ENCODE peak calls at places on chromosomes 1 and 21, in eight cellular contexts. One of them, this sample, is unnamed. For H3K4me1, the result is how much of the 10 kb centered on the place peaks cover.

GRCh38 chr21:26116456-26117011 is 54.0 kb downstream of the APP start:
- DNase-seq in heart left ventricle: no peak
- DNase-seq in upper lobe of right lung: no peak
- DNase-seq in heart right ventricle: no peak
- DNase-seq in OCI-LY7: no peak
- DNase-seq in tibial artery: no peak
- DNase-seq in suprapubic skin: no peak
- DNase-seq in fibroblast of lung: peak
- DNase-seq in this sample: no peak

GRCh38 chr1:18927082-18927653 is 24.8 kb upstream of the ALDH4A1 start:
- DNase-seq in heart left ventricle: no peak
- DNase-seq in upper lobe of right lung: no peak
- DNase-seq in heart right ventricle: no peak
- DNase-seq in OCI-LY7: peak
- DNase-seq in tibial artery: no peak
- DNase-seq in suprapubic skin: no peak
- DNase-seq in fibroblast of lung: no peak
- DNase-seq in this sample: no peak

GRCh38 chr1:1306070-1306660 is 1.6 kb downstream of the ACAP3 start:
- DNase-seq in heart left ventricle: no peak
- DNase-seq in upper lobe of right lung: no peak
- DNase-seq in heart right ventricle: no peak
- DNase-seq in OCI-LY7: peak
- DNase-seq in tibial artery: no peak
- DNase-seq in suprapubic skin: no peak
- DNase-seq in fibroblast of lung: no peak
- DNase-seq in this sample: no peak

GRCh38 chr21:44525431-44526095 is 14.4 kb downstream of the KRTAP10-1 start:
- DNase-seq in heart left ventricle: no peak
- DNase-seq in upper lobe of right lung: peak
- DNase-seq in heart right ventricle: no peak
- DNase-seq in OCI-LY7: no peak
- DNase-seq in tibial artery: peak
- DNase-seq in suprapubic skin: peak
- DNase-seq in fibroblast of lung: no peak
- DNase-seq in this sample: no peak

GRCh38 chr1:20787100-20787774 is at the start of gene HP1BP3:
- DNase-seq in heart left ventricle: peak
- DNase-seq in upper lobe of right lung: peak
- DNase-seq in heart right ventricle: peak
- DNase-seq in OCI-LY7: peak
- DNase-seq in tibial artery: peak
- DNase-seq in suprapubic skin: no peak
- DNase-seq in fibroblast of lung: peak
- DNase-seq in this sample: peak

GRCh38 chr1:18954270-18955071 is 2.0 kb downstream of the IFFO2 start:
- DNase-seq in heart left ventricle: no peak
- DNase-seq in upper lobe of right lung: no peak
- DNase-seq in heart right ventricle: no peak
- DNase-seq in OCI-LY7: no peak
- DNase-seq in tibial artery: no peak
- DNase-seq in suprapubic skin: no peak
- DNase-seq in fibroblast of lung: no peak
- DNase-seq in this sample: no peak

GRCh38 chr1:53982034-53982761 is 35.8 kb downstream of the LDLRAD1 start:
- DNase-seq in heart left ventricle: no peak
- DNase-seq in upper lobe of right lung: no peak
- DNase-seq in heart right ventricle: no peak
- DNase-seq in OCI-LY7: no peak
- DNase-seq in tibial artery: no peak
- DNase-seq in suprapubic skin: peak
- DNase-seq in fibroblast of lung: peak
- DNase-seq in this sample: peak

GRCh38 chr1:156060937-156061636 is at the start of gene RAB25:
- DNase-seq in heart left ventricle: peak
- DNase-seq in upper lobe of right lung: peak
- DNase-seq in heart right ventricle: no peak
- DNase-seq in OCI-LY7: no peak
- DNase-seq in tibial artery: no peak
- DNase-seq in suprapubic skin: peak
- DNase-seq in fibroblast of lung: no peak
- DNase-seq in this sample: no peak

GRCh38 chr1:108747898-108748297 is 1.4 kb downstream of the STXBP3 start:
- DNase-seq in heart left ventricle: no peak
- DNase-seq in upper lobe of right lung: no peak
- DNase-seq in heart right ventricle: no peak
- DNase-seq in OCI-LY7: no peak
- DNase-seq in tibial artery: no peak
- DNase-seq in suprapubic skin: no peak
- DNase-seq in fibroblast of lung: no peak
- DNase-seq in this sample: no peak

GRCh38 chr1:26530540-26530897 is 958 bp downstream of the RPS6KA1 start:
- DNase-seq in heart left ventricle: no peak
- DNase-seq in upper lobe of right lung: no peak
- DNase-seq in heart right ventricle: no peak
- DNase-seq in OCI-LY7: peak
- DNase-seq in tibial artery: no peak
- DNase-seq in suprapubic skin: no peak
- DNase-seq in fibroblast of lung: no peak
- DNase-seq in this sample: no peak

GRCh38 chr1:23651069-23651808 is 40.4 kb upstream of the RPL11 start:
- DNase-seq in heart left ventricle: peak
- DNase-seq in upper lobe of right lung: no peak
- DNase-seq in heart right ventricle: peak
- DNase-seq in OCI-LY7: no peak
- DNase-seq in tibial artery: no peak
- DNase-seq in suprapubic skin: peak
- DNase-seq in fibroblast of lung: no peak
- DNase-seq in this sample: peak

GRCh38 chr1:244409648-244410164 is 42.0 kb downstream of the ADSS2 start:
- DNase-seq in heart left ventricle: no peak
- DNase-seq in upper lobe of right lung: no peak
- DNase-seq in heart right ventricle: no peak
- DNase-seq in OCI-LY7: no peak
- DNase-seq in tibial artery: no peak
- DNase-seq in suprapubic skin: no peak
- DNase-seq in fibroblast of lung: no peak
- DNase-seq in this sample: no peak

GRCh38 chr1:212967767-212968166 is 17.4 kb downstream of the VASH2 start:
- DNase-seq in heart left ventricle: no peak
- DNase-seq in upper lobe of right lung: no peak
- DNase-seq in heart right ventricle: no peak
- DNase-seq in OCI-LY7: peak
- DNase-seq in tibial artery: no peak
- DNase-seq in suprapubic skin: no peak
- DNase-seq in fibroblast of lung: peak
- DNase-seq in this sample: no peak

GRCh38 chr1:233657466-233657865 is 43.6 kb downstream of the KCNK1 start:
- DNase-seq in heart left ventricle: no peak
- DNase-seq in upper lobe of right lung: no peak
- DNase-seq in heart right ventricle: no peak
- DNase-seq in OCI-LY7: no peak
- DNase-seq in tibial artery: no peak
- DNase-seq in suprapubic skin: no peak
- DNase-seq in fibroblast of lung: no peak
- DNase-seq in this sample: no peak

GRCh38 chr1:25088946-25089345 is 143.4 kb downstream of the SYF2 start:
- DNase-seq in heart left ventricle: no peak
- DNase-seq in upper lobe of right lung: no peak
- DNase-seq in heart right ventricle: no peak
- DNase-seq in OCI-LY7: no peak
- DNase-seq in tibial artery: no peak
- DNase-seq in suprapubic skin: no peak
- DNase-seq in fibroblast of lung: no peak
- DNase-seq in this sample: no peak

GRCh38 chr1:31488528-31488927 is 75.5 kb downstream of the SERINC2 start:
- DNase-seq in heart left ventricle: no peak
- DNase-seq in upper lobe of right lung: no peak
- DNase-seq in heart right ventricle: no peak
- DNase-seq in OCI-LY7: no peak
- DNase-seq in tibial artery: no peak
- DNase-seq in suprapubic skin: no peak
- DNase-seq in fibroblast of lung: no peak
- DNase-seq in this sample: no peak

GRCh38 chr1:115445090-115445489 is 107.0 kb upstream of the NGF start:
- DNase-seq in heart left ventricle: no peak
- DNase-seq in upper lobe of right lung: no peak
- DNase-seq in heart right ventricle: no peak
- DNase-seq in OCI-LY7: no peak
- DNase-seq in tibial artery: no peak
- DNase-seq in suprapubic skin: no peak
- DNase-seq in fibroblast of lung: no peak
- DNase-seq in this sample: no peak

GRCh38 chr1:93703649-93704048 is 22.0 kb upstream of the BCAR3 start:
- DNase-seq in heart left ventricle: no peak
- DNase-seq in upper lobe of right lung: peak
- DNase-seq in heart right ventricle: no peak
- DNase-seq in OCI-LY7: no peak
- DNase-seq in tibial artery: no peak
- DNase-seq in suprapubic skin: no peak
- DNase-seq in fibroblast of lung: no peak
- DNase-seq in this sample: no peak
- H3K4me1 ChIP-seq in heart left ventricle: under half
- H3K4me1 ChIP-seq in upper lobe of right lung: under half
- H3K4me1 ChIP-seq in heart right ventricle: under half
- H3K4me1 ChIP-seq in OCI-LY7: half or more
- H3K4me1 ChIP-seq in tibial artery: under half
- H3K4me1 ChIP-seq in suprapubic skin: under half
- H3K4me1 ChIP-seq in fibroblast of lung: under half
- H3K4me1 ChIP-seq in this sample: under half

GRCh38 chr1:66532798-66533783 is 862 bp upstream of the SGIP1 start:
- DNase-seq in heart left ventricle: peak
- DNase-seq in upper lobe of right lung: peak
- DNase-seq in heart right ventricle: peak
- DNase-seq in OCI-LY7: no peak
- DNase-seq in tibial artery: peak
- DNase-seq in suprapubic skin: peak
- DNase-seq in fibroblast of lung: peak
- DNase-seq in this sample: no peak

GRCh38 chr1:66537718-66538117 is 3.8 kb downstream of the SGIP1 start:
- DNase-seq in heart left ventricle: no peak
- DNase-seq in upper lobe of right lung: no peak
- DNase-seq in heart right ventricle: no peak
- DNase-seq in OCI-LY7: no peak
- DNase-seq in tibial artery: no peak
- DNase-seq in suprapubic skin: no peak
- DNase-seq in fibroblast of lung: no peak
- DNase-seq in this sample: no peak

GRCh38 chr1:66535853-66536252 is 1.9 kb downstream of the SGIP1 start:
- DNase-seq in heart left ventricle: no peak
- DNase-seq in upper lobe of right lung: no peak
- DNase-seq in heart right ventricle: no peak
- DNase-seq in OCI-LY7: no peak
- DNase-seq in tibial artery: no peak
- DNase-seq in suprapubic skin: no peak
- DNase-seq in fibroblast of lung: no peak
- DNase-seq in this sample: no peak

GRCh38 chr1:66533804-66534745 is at the start of gene SGIP1:
- DNase-seq in heart left ventricle: peak
- DNase-seq in upper lobe of right lung: peak
- DNase-seq in heart right ventricle: peak
- DNase-seq in OCI-LY7: no peak
- DNase-seq in tibial artery: peak
- DNase-seq in suprapubic skin: peak
- DNase-seq in fibroblast of lung: peak
- DNase-seq in this sample: peak

GRCh38 chr1:66535149-66535548 is 1.2 kb downstream of the SGIP1 start:
- DNase-seq in heart left ventricle: no peak
- DNase-seq in upper lobe of right lung: no peak
- DNase-seq in heart right ventricle: no peak
- DNase-seq in OCI-LY7: no peak
- DNase-seq in tibial artery: no peak
- DNase-seq in suprapubic skin: no peak
- DNase-seq in fibroblast of lung: no peak
- DNase-seq in this sample: no peak
- H3K27ac ChIP-seq in heart left ventricle: peak
- H3K27ac ChIP-seq in upper lobe of right lung: no peak
- H3K27ac ChIP-seq in heart right ventricle: no peak
- H3K27ac ChIP-seq in OCI-LY7: no peak
- H3K27ac ChIP-seq in tibial artery: peak
- H3K27ac ChIP-seq in suprapubic skin: no peak
- H3K27ac ChIP-seq in fibroblast of lung: peak
- H3K27ac ChIP-seq in this sample: no peak

DNA sequence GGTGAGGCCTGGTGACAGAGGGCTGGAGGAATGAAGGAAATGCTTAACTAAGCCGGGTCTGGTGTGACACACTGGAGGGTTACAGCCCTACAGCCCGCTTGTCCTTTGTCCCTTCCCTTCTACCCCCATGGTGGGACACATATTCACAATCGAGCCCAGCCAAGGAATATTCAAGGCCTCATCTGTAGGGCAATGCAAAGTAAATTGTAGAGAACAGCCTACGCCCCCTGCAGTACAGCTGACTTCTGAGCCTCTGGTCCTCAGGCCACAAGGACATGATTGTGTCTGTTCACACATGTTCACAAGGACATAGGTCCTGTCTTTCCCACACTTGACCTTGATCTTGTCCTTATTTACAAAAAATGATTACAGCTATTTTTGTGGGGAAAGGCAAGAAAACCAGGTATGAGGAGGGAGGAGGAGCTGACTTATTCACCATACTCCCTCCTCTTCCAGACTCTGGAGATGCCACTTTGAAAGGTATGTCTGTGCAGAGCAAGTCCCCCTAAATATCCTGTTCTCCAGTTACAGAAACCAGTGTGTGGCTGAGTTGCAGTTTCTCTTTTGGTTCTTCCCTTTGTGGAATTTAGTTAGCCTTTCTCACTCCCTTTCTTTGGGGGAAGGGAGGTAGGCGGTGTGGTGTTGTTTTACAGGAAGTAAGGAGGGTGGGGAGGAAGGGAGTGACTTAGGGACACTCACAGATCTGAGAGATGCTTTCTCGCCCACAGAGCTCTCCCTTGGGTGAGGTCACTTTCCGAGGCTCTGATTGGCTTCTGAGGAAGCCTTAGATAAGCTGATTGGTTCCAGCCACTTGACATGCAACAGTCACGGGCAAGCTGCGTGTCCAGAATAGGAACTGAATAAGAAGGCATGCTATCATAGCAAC is 14.6 kb downstream of the POLR3GL start:
- DNase-seq in heart left ventricle: peak
- DNase-seq in upper lobe of right lung: peak
- DNase-seq in heart right ventricle: peak
- DNase-seq in OCI-LY7: peak
- DNase-seq in tibial artery: peak
- DNase-seq in suprapubic skin: peak
- DNase-seq in fibroblast of lung: peak
- DNase-seq in this sample: peak
- TF ChIP-seq CTCF in heart left ventricle: peak
- TF ChIP-seq CTCF in upper lobe of right lung: peak
- TF ChIP-seq CTCF in heart right ventricle: peak
- TF ChIP-seq CTCF in OCI-LY7: peak
- TF ChIP-seq CTCF in tibial artery: no peak
- TF ChIP-seq CTCF in suprapubic skin: no peak
- TF ChIP-seq CTCF in fibroblast of lung: peak
- TF ChIP-seq CTCF in this sample: peak

DNA sequence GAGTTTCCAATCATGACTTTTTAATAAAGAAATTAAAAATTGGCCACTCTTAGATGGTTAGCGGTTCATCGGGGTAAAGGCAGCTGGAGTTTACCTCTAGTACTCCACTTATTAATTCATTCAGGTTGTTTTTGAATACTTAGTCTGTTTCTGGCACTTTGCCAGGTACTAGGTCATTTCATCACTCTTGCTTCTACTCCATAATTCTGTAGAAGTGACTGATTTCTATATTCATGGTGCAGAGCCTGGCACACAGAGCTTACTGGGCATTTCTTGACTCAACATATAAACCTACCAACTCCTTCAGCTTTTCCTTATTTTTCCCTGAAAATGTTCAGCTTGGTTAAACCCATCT is 31.5 kb downstream of the FOXD2 start:
- DNase-seq in heart left ventricle: no peak
- DNase-seq in upper lobe of right lung: no peak
- DNase-seq in heart right ventricle: no peak
- DNase-seq in OCI-LY7: no peak
- DNase-seq in tibial artery: no peak
- DNase-seq in suprapubic skin: no peak
- DNase-seq in fibroblast of lung: no peak
- DNase-seq in this sample: no peak
- H3K4me1 ChIP-seq in heart left ventricle: under half
- H3K4me1 ChIP-seq in upper lobe of right lung: under half
- H3K4me1 ChIP-seq in heart right ventricle: under half
- H3K4me1 ChIP-seq in OCI-LY7: under half
- H3K4me1 ChIP-seq in tibial artery: under half
- H3K4me1 ChIP-seq in suprapubic skin: under half
- H3K4me1 ChIP-seq in fibroblast of lung: under half
- H3K4me1 ChIP-seq in this sample: under half